ENCODE peak calls at places on chromosomes 11 and 22, in seven cellular contexts. One of them, this sample, is unnamed.

GRCh38 chr11:126359431-126360048 is 4.1 kb downstream of the ST3GAL4 start:
- DNase-seq in A172: no peak
- DNase-seq in body of pancreas: peak; percentile 29
- DNase-seq in fibroblast of mammary gland: peak; percentile 91
- DNase-seq in RWPE1: no peak
- DNase-seq in stimulated activated CD8-positive, alpha-beta memory T cell treated with anti-CD3 and anti-CD28 coated beads, Interleukin-7, amount 100 ng/mL, for 1 hour: no peak
- DNase-seq in spleen: peak; percentile 76
- DNase-seq in this sample: peak; percentile 65

GRCh38 chr11:61626580-61627380 is 45.9 kb upstream of the SYT7 start:
- DNase-seq in stimulated activated CD8-positive, alpha-beta memory T cell treated with anti-CD3 and anti-CD28 coated beads, Interleukin-7, amount 100 ng/mL, for 1 hour: no peak
- DNase-seq in A172: peak; percentile 70
- DNase-seq in spleen: no peak
- DNase-seq in fibroblast of mammary gland: no peak
- DNase-seq in RWPE1: peak; percentile 91
- DNase-seq in body of pancreas: peak; percentile 96
- DNase-seq in this sample: no peak

GRCh38 chr11:117387992-117388765 is 60.5 kb downstream of the CEP164 start:
- DNase-seq in stimulated activated CD8-positive, alpha-beta memory T cell treated with anti-CD3 and anti-CD28 coated beads, Interleukin-7, amount 100 ng/mL, for 1 hour: no peak
- DNase-seq in spleen: no peak
- DNase-seq in fibroblast of mammary gland: peak; percentile 62
- DNase-seq in body of pancreas: no peak
- DNase-seq in RWPE1: no peak
- DNase-seq in A172: no peak
- DNase-seq in this sample: no peak

GRCh38 chr22:36162127-36163034 is 1.8 kb upstream of the APOL3 start:
- DNase-seq in spleen: no peak
- DNase-seq in stimulated activated CD8-positive, alpha-beta memory T cell treated with anti-CD3 and anti-CD28 coated beads, Interleukin-7, amount 100 ng/mL, for 1 hour: no peak
- DNase-seq in RWPE1: no peak
- DNase-seq in fibroblast of mammary gland: no peak
- DNase-seq in A172: no peak
- DNase-seq in body of pancreas: no peak
- DNase-seq in this sample: no peak

GRCh38 chr11:64951529-64951928 is 15.8 kb upstream of the GPHA2 start:
- DNase-seq in A172: no peak
- DNase-seq in spleen: no peak
- DNase-seq in RWPE1: no peak
- DNase-seq in fibroblast of mammary gland: no peak
- DNase-seq in stimulated activated CD8-positive, alpha-beta memory T cell treated with anti-CD3 and anti-CD28 coated beads, Interleukin-7, amount 100 ng/mL, for 1 hour: no peak
- DNase-seq in body of pancreas: no peak
- DNase-seq in this sample: no peak

GRCh38 chr11:8870461-8871282 is 40.3 kb upstream of the AKIP1 start:
- DNase-seq in A172: peak; percentile 56
- DNase-seq in RWPE1: peak; percentile 45
- DNase-seq in stimulated activated CD8-positive, alpha-beta memory T cell treated with anti-CD3 and anti-CD28 coated beads, Interleukin-7, amount 100 ng/mL, for 1 hour: no peak
- DNase-seq in body of pancreas: peak; percentile 63
- DNase-seq in fibroblast of mammary gland: peak; percentile 66
- DNase-seq in spleen: peak; percentile 78
- DNase-seq in this sample: peak; percentile 80

GRCh38 chr11:132718711-132719641 is 813.3 kb downstream of the OPCML start:
- DNase-seq in A172: no peak
- DNase-seq in spleen: no peak
- DNase-seq in RWPE1: no peak
- DNase-seq in stimulated activated CD8-positive, alpha-beta memory T cell treated with anti-CD3 and anti-CD28 coated beads, Interleukin-7, amount 100 ng/mL, for 1 hour: peak; percentile 7
- DNase-seq in fibroblast of mammary gland: no peak
- DNase-seq in body of pancreas: no peak
- DNase-seq in this sample: no peak

GRCh38 chr11:8709002-8709672 is 26.5 kb downstream of the RPL27A start:
- DNase-seq in A172: no peak
- DNase-seq in spleen: no peak
- DNase-seq in RWPE1: no peak
- DNase-seq in fibroblast of mammary gland: peak; percentile 90
- DNase-seq in body of pancreas: peak; percentile 76
- DNase-seq in stimulated activated CD8-positive, alpha-beta memory T cell treated with anti-CD3 and anti-CD28 coated beads, Interleukin-7, amount 100 ng/mL, for 1 hour: no peak
- DNase-seq in this sample: no peak

GRCh38 chr11:86558219-86558618 is 114.2 kb downstream of the ME3 start:
- DNase-seq in body of pancreas: no peak
- DNase-seq in RWPE1: no peak
- DNase-seq in fibroblast of mammary gland: peak; percentile 71
- DNase-seq in stimulated activated CD8-positive, alpha-beta memory T cell treated with anti-CD3 and anti-CD28 coated beads, Interleukin-7, amount 100 ng/mL, for 1 hour: no peak
- DNase-seq in A172: no peak
- DNase-seq in spleen: no peak
- DNase-seq in this sample: no peak

GRCh38 chr11:64577202-64577601 is 13.8 kb upstream of the SLC22A12 start:
- DNase-seq in fibroblast of mammary gland: no peak
- DNase-seq in stimulated activated CD8-positive, alpha-beta memory T cell treated with anti-CD3 and anti-CD28 coated beads, Interleukin-7, amount 100 ng/mL, for 1 hour: no peak
- DNase-seq in spleen: no peak
- DNase-seq in RWPE1: no peak
- DNase-seq in A172: no peak
- DNase-seq in body of pancreas: no peak
- DNase-seq in this sample: no peak

GRCh38 chr11:117931971-117932370 is 2.8 kb upstream of the TMPRSS13 start:
- DNase-seq in body of pancreas: peak; percentile 36
- DNase-seq in stimulated activated CD8-positive, alpha-beta memory T cell treated with anti-CD3 and anti-CD28 coated beads, Interleukin-7, amount 100 ng/mL, for 1 hour: no peak
- DNase-seq in spleen: peak; percentile 69
- DNase-seq in RWPE1: no peak
- DNase-seq in fibroblast of mammary gland: no peak
- DNase-seq in A172: no peak
- DNase-seq in this sample: no peak

GRCh38 chr11:47056261-47056915 is 119.8 kb downstream of the CSTPP1 start:
- DNase-seq in fibroblast of mammary gland: peak; percentile 71
- DNase-seq in A172: peak; percentile 50
- DNase-seq in spleen: no peak
- DNase-seq in body of pancreas: no peak
- DNase-seq in stimulated activated CD8-positive, alpha-beta memory T cell treated with anti-CD3 and anti-CD28 coated beads, Interleukin-7, amount 100 ng/mL, for 1 hour: no peak
- DNase-seq in RWPE1: no peak
- DNase-seq in this sample: no peak

GRCh38 chr11:62120466-62120865 is 3.3 kb upstream of the INCENP start:
- DNase-seq in RWPE1: no peak
- DNase-seq in body of pancreas: no peak
- DNase-seq in A172: no peak
- DNase-seq in spleen: no peak
- DNase-seq in stimulated activated CD8-positive, alpha-beta memory T cell treated with anti-CD3 and anti-CD28 coated beads, Interleukin-7, amount 100 ng/mL, for 1 hour: no peak
- DNase-seq in fibroblast of mammary gland: no peak
- DNase-seq in this sample: no peak

GRCh38 chr22:26476705-26477340 is 6.8 kb downstream of the HPS4 start:
- DNase-seq in fibroblast of mammary gland: no peak
- DNase-seq in RWPE1: no peak
- DNase-seq in A172: peak; percentile 72
- DNase-seq in spleen: no peak
- DNase-seq in stimulated activated CD8-positive, alpha-beta memory T cell treated with anti-CD3 and anti-CD28 coated beads, Interleukin-7, amount 100 ng/mL, for 1 hour: no peak
- DNase-seq in body of pancreas: no peak
- DNase-seq in this sample: no peak

GRCh38 chr11:64504999-64505398 is 86.0 kb upstream of the SLC22A12 start:
- DNase-seq in A172: no peak
- DNase-seq in spleen: no peak
- DNase-seq in fibroblast of mammary gland: no peak
- DNase-seq in stimulated activated CD8-positive, alpha-beta memory T cell treated with anti-CD3 and anti-CD28 coated beads, Interleukin-7, amount 100 ng/mL, for 1 hour: no peak
- DNase-seq in RWPE1: no peak
- DNase-seq in body of pancreas: no peak
- DNase-seq in this sample: no peak

GRCh38 chr11:117385471-117385870 is 57.8 kb downstream of the CEP164 start:
- DNase-seq in body of pancreas: no peak
- DNase-seq in fibroblast of mammary gland: no peak
- DNase-seq in stimulated activated CD8-positive, alpha-beta memory T cell treated with anti-CD3 and anti-CD28 coated beads, Interleukin-7, amount 100 ng/mL, for 1 hour: no peak
- DNase-seq in RWPE1: no peak
- DNase-seq in spleen: no peak
- DNase-seq in A172: no peak
- DNase-seq in this sample: peak; percentile 14

GRCh38 chr11:115391598-115391997 is 112.6 kb downstream of the CADM1 start:
- DNase-seq in fibroblast of mammary gland: no peak
- DNase-seq in A172: no peak
- DNase-seq in body of pancreas: no peak
- DNase-seq in RWPE1: no peak
- DNase-seq in spleen: no peak
- DNase-seq in stimulated activated CD8-positive, alpha-beta memory T cell treated with anti-CD3 and anti-CD28 coated beads, Interleukin-7, amount 100 ng/mL, for 1 hour: no peak
- DNase-seq in this sample: no peak

GRCh38 chr11:129323896-129324522 is 51.6 kb upstream of the BARX2 start:
- DNase-seq in stimulated activated CD8-positive, alpha-beta memory T cell treated with anti-CD3 and anti-CD28 coated beads, Interleukin-7, amount 100 ng/mL, for 1 hour: no peak
- DNase-seq in A172: no peak
- DNase-seq in body of pancreas: peak; percentile 72
- DNase-seq in fibroblast of mammary gland: peak; percentile 58
- DNase-seq in RWPE1: no peak
- DNase-seq in spleen: no peak
- DNase-seq in this sample: no peak

GRCh38 chr11:69435161-69435990 is 46.1 kb upstream of the LINC01488 start:
- DNase-seq in stimulated activated CD8-positive, alpha-beta memory T cell treated with anti-CD3 and anti-CD28 coated beads, Interleukin-7, amount 100 ng/mL, for 1 hour: no peak
- DNase-seq in spleen: peak; percentile 53
- DNase-seq in RWPE1: no peak
- DNase-seq in fibroblast of mammary gland: no peak
- DNase-seq in A172: no peak
- DNase-seq in body of pancreas: peak; percentile 3
- DNase-seq in this sample: no peak

GRCh38 chr11:120137611-120138521 is at the start of gene TRIM29:
- DNase-seq in A172: no peak
- DNase-seq in body of pancreas: peak; percentile 21
- DNase-seq in spleen: peak; percentile 64
- DNase-seq in stimulated activated CD8-positive, alpha-beta memory T cell treated with anti-CD3 and anti-CD28 coated beads, Interleukin-7, amount 100 ng/mL, for 1 hour: no peak
- DNase-seq in fibroblast of mammary gland: no peak
- DNase-seq in RWPE1: peak; percentile 87
- DNase-seq in this sample: peak; percentile 51

GRCh38 chr11:34145073-34145472 is 39.6 kb downstream of the NAT10 start:
- DNase-seq in spleen: no peak
- DNase-seq in body of pancreas: no peak
- DNase-seq in RWPE1: no peak
- DNase-seq in A172: no peak
- DNase-seq in stimulated activated CD8-positive, alpha-beta memory T cell treated with anti-CD3 and anti-CD28 coated beads, Interleukin-7, amount 100 ng/mL, for 1 hour: no peak
- DNase-seq in fibroblast of mammary gland: no peak
- DNase-seq in this sample: no peak

GRCh38 chr11:10208045-10208674 is 85.9 kb downstream of the SBF2 start:
- DNase-seq in body of pancreas: no peak
- DNase-seq in fibroblast of mammary gland: peak; percentile 64
- DNase-seq in A172: peak; percentile 40
- DNase-seq in spleen: no peak
- DNase-seq in RWPE1: peak; percentile 43
- DNase-seq in stimulated activated CD8-positive, alpha-beta memory T cell treated with anti-CD3 and anti-CD28 coated beads, Interleukin-7, amount 100 ng/mL, for 1 hour: no peak
- DNase-seq in this sample: no peak

GRCh38 chr11:7630002-7630401 is 43.3 kb downstream of the CYB5R2 start:
- DNase-seq in fibroblast of mammary gland: no peak
- DNase-seq in spleen: no peak
- DNase-seq in RWPE1: no peak
- DNase-seq in A172: no peak
- DNase-seq in stimulated activated CD8-positive, alpha-beta memory T cell treated with anti-CD3 and anti-CD28 coated beads, Interleukin-7, amount 100 ng/mL, for 1 hour: no peak
- DNase-seq in body of pancreas: peak; percentile 24
- DNase-seq in this sample: peak; percentile 62

GRCh38 chr11:116190206-116190605 is 582.6 kb downstream of the BUD13 start:
- DNase-seq in body of pancreas: no peak
- DNase-seq in A172: no peak
- DNase-seq in stimulated activated CD8-positive, alpha-beta memory T cell treated with anti-CD3 and anti-CD28 coated beads, Interleukin-7, amount 100 ng/mL, for 1 hour: no peak
- DNase-seq in fibroblast of mammary gland: no peak
- DNase-seq in RWPE1: no peak
- DNase-seq in spleen: peak; percentile 53
- DNase-seq in this sample: no peak

GRCh38 chr11:14075118-14075601 is 112.6 kb downstream of the SPON1 start:
- DNase-seq in body of pancreas: no peak
- DNase-seq in A172: peak; percentile 44
- DNase-seq in fibroblast of mammary gland: peak; percentile 59
- DNase-seq in spleen: no peak
- DNase-seq in RWPE1: peak; percentile 23
- DNase-seq in stimulated activated CD8-positive, alpha-beta memory T cell treated with anti-CD3 and anti-CD28 coated beads, Interleukin-7, amount 100 ng/mL, for 1 hour: peak; percentile 5
- DNase-seq in this sample: no peak

GRCh38 chr11:35649984-35650383 is 12.6 kb upstream of the TRIM44 start:
- DNase-seq in A172: peak; percentile 22
- DNase-seq in fibroblast of mammary gland: peak; percentile 58
- DNase-seq in spleen: no peak
- DNase-seq in stimulated activated CD8-positive, alpha-beta memory T cell treated with anti-CD3 and anti-CD28 coated beads, Interleukin-7, amount 100 ng/mL, for 1 hour: no peak
- DNase-seq in body of pancreas: no peak
- DNase-seq in RWPE1: no peak
- DNase-seq in this sample: no peak

GRCh38 chr22:38953577-38954413 is 3.6 kb upstream of the APOBEC3A start:
- DNase-seq in body of pancreas: no peak
- DNase-seq in fibroblast of mammary gland: no peak
- DNase-seq in spleen: peak; percentile 80
- DNase-seq in stimulated activated CD8-positive, alpha-beta memory T cell treated with anti-CD3 and anti-CD28 coated beads, Interleukin-7, amount 100 ng/mL, for 1 hour: no peak
- DNase-seq in A172: no peak
- DNase-seq in RWPE1: peak; percentile 32
- DNase-seq in this sample: no peak

GRCh38 chr22:23689414-23689813 is 1.4 kb upstream of the RGL4 start:
- DNase-seq in stimulated activated CD8-positive, alpha-beta memory T cell treated with anti-CD3 and anti-CD28 coated beads, Interleukin-7, amount 100 ng/mL, for 1 hour: no peak
- DNase-seq in RWPE1: no peak
- DNase-seq in spleen: no peak
- DNase-seq in body of pancreas: no peak
- DNase-seq in A172: no peak
- DNase-seq in fibroblast of mammary gland: no peak
- DNase-seq in this sample: no peak

GRCh38 chr22:33785283-33785991 is 134.8 kb downstream of the LARGE1 start:
- DNase-seq in body of pancreas: no peak
- DNase-seq in RWPE1: no peak
- DNase-seq in stimulated activated CD8-positive, alpha-beta memory T cell treated with anti-CD3 and anti-CD28 coated beads, Interleukin-7, amount 100 ng/mL, for 1 hour: no peak
- DNase-seq in A172: peak; percentile 4
- DNase-seq in fibroblast of mammary gland: peak; percentile 86
- DNase-seq in spleen: no peak
- DNase-seq in this sample: no peak

GRCh38 chr11:110098645-110099044 is 5.5 kb downstream of the ZC3H12C start:
- DNase-seq in spleen: no peak
- DNase-seq in body of pancreas: no peak
- DNase-seq in A172: no peak
- DNase-seq in fibroblast of mammary gland: peak; percentile 35
- DNase-seq in RWPE1: no peak
- DNase-seq in stimulated activated CD8-positive, alpha-beta memory T cell treated with anti-CD3 and anti-CD28 coated beads, Interleukin-7, amount 100 ng/mL, for 1 hour: no peak
- DNase-seq in this sample: no peak

GRCh38 chr11:2677127-2677526 is 22.7 kb downstream of the KCNQ1OT1 start:
- DNase-seq in A172: no peak
- DNase-seq in body of pancreas: no peak
- DNase-seq in spleen: no peak
- DNase-seq in fibroblast of mammary gland: no peak
- DNase-seq in stimulated activated CD8-positive, alpha-beta memory T cell treated with anti-CD3 and anti-CD28 coated beads, Interleukin-7, amount 100 ng/mL, for 1 hour: no peak
- DNase-seq in RWPE1: no peak
- DNase-seq in this sample: no peak

GRCh38 chr11:26199341-26199740 is 132.6 kb upstream of the ANO3 start:
- DNase-seq in A172: no peak
- DNase-seq in spleen: no peak
- DNase-seq in stimulated activated CD8-positive, alpha-beta memory T cell treated with anti-CD3 and anti-CD28 coated beads, Interleukin-7, amount 100 ng/mL, for 1 hour: no peak
- DNase-seq in RWPE1: no peak
- DNase-seq in body of pancreas: no peak
- DNase-seq in fibroblast of mammary gland: peak; percentile 80
- DNase-seq in this sample: no peak